ENCODE peak calls at places on chromosomes 5 and 9, in six cellular contexts. D is Karpas-422, H is AG08396, S is mucosa of gallbladder, X is ovary, U is transverse colon. Q is an unnamed sample.

GRCh38 chr9:128494743-128495124 is 9.8 kb upstream of the GLE1 start:
- DNase-seq in D (no peak), H (no peak), S (no peak), X (no peak), U (no peak), Q (no peak)

GRCh38 chr5:69167488-69167845 is 517 bp downstream of the CCNB1 start:
- DNase-seq in D (no peak), H (peak), S (no peak), X (no peak), U (no peak), Q (no peak)

GRCh38 chr9:3746296-3747275 is 220.8 kb upstream of the RFX3 start:
- DNase-seq in D (no peak), H (peak), S (no peak), X (no peak), U (no peak), Q (no peak)

GRCh38 chr9:35811364-35812024 is 568 bp downstream of the SPAG8 start:
- DNase-seq in D (no peak), H (no peak), S (no peak), X (peak), U (no peak), Q (no peak)

GRCh38 chr5:148224131-148224742 is 14.1 kb upstream of the MARCOL start:
- DNase-seq in D (no peak), H (no peak), S (no peak), X (no peak), U (no peak), Q (no peak)

GRCh38 chr9:128528445-128529160 is 23.8 kb upstream of the SPTAN1 start:
- DNase-seq in D (no peak), H (no peak), S (no peak), X (no peak), U (no peak), Q (no peak)

GRCh38 chr5:5316333-5316732 is 106.1 kb upstream of the ICE1 start:
- DNase-seq in D (no peak), H (no peak), S (no peak), X (no peak), U (no peak), Q (no peak)

GRCh38 chr5:76016258-76016657 is 66.9 kb upstream of the SV2C start:
- DNase-seq in D (no peak), H (no peak), S (no peak), X (no peak), U (no peak), Q (no peak)

GRCh38 chr9:123375725-123376132 is 19.7 kb downstream of the CRB2 start:
- DNase-seq in D (no peak), H (no peak), S (no peak), X (peak), U (peak), Q (no peak)

GRCh38 chr9:93091453-93092081 is 4.5 kb upstream of the CARD19 start:
- DNase-seq in D (no peak), H (peak), S (no peak), X (peak), U (no peak), Q (no peak)

GRCh38 chr9:37442556-37442955 is 20.1 kb downstream of the GRHPR start:
- DNase-seq in D (no peak), H (no peak), S (no peak), X (no peak), U (no peak), Q (no peak)

GRCh38 chr5:168600409-168600808 is 21.2 kb upstream of the PANK3 start:
- DNase-seq in D (no peak), H (no peak), S (no peak), X (no peak), U (peak), Q (no peak)

GRCh38 chr5:149399775-149400174 is 20.7 kb upstream of the IL17B start:
- DNase-seq in D (peak), H (no peak), S (no peak), X (peak), U (no peak), Q (no peak)

GRCh38 chr9:89701221-89701798 is 96.5 kb downstream of the GADD45G start:
- DNase-seq in D (no peak), H (no peak), S (no peak), X (no peak), U (no peak), Q (no peak)

GRCh38 chr5:38051711-38052508 is 206.4 kb upstream of the EGFLAM start:
- DNase-seq in D (no peak), H (no peak), S (no peak), X (no peak), U (peak), Q (no peak)

GRCh38 chr9:4497855-4498254 is 7.6 kb downstream of the SLC1A1 start:
- DNase-seq in D (no peak), H (peak), S (no peak), X (no peak), U (no peak), Q (no peak)

GRCh38 chr9:4221936-4222335 is 77.9 kb downstream of the GLIS3 start:
- DNase-seq in D (peak), H (no peak), S (no peak), X (no peak), U (no peak), Q (no peak)

GRCh38 chr5:76473676-76474075 is 70.6 kb downstream of the IQGAP2 start:
- DNase-seq in D (no peak), H (no peak), S (no peak), X (no peak), U (no peak), Q (no peak)

GRCh38 chr5:35634326-35634725 is 16.7 kb downstream of the SPEF2 start:
- DNase-seq in D (no peak), H (no peak), S (no peak), X (no peak), U (no peak), Q (no peak)

GRCh38 chr5:119273391-119273839 is 82.4 kb upstream of the TNFAIP8 start:
- DNase-seq in D (peak), H (no peak), S (no peak), X (no peak), U (no peak), Q (no peak)